ENCODE peak calls at places on chromosomes 3 and 15, in eight cellular contexts. One of them, this sample, is unnamed.

GRCh38 chr3:123678108-123678511 is 93.3 kb upstream of the HACD2 start:
- DNase-seq in GF-D8: no peak
- DNase-seq in body of pancreas: no peak
- DNase-seq in cardiac muscle cell: no peak
- DNase-seq in NCI-H1105: no peak
- DNase-seq in AG04450: peak; percentile 80
- DNase-seq in Peyer's patch: no peak
- DNase-seq in NCI-H446: no peak
- DNase-seq in this sample: no peak

GRCh38 chr3:82054849-82055248 is 293.4 kb upstream of the GBE1 start:
- DNase-seq in body of pancreas: no peak
- DNase-seq in GF-D8: no peak
- DNase-seq in AG04450: no peak
- DNase-seq in NCI-H446: no peak
- DNase-seq in cardiac muscle cell: no peak
- DNase-seq in Peyer's patch: no peak
- DNase-seq in NCI-H1105: no peak
- DNase-seq in this sample: no peak

GRCh38 chr3:122310361-122310760 is 14.7 kb upstream of the CSTA start:
- DNase-seq in AG04450: no peak
- DNase-seq in NCI-H1105: no peak
- DNase-seq in cardiac muscle cell: no peak
- DNase-seq in NCI-H446: no peak
- DNase-seq in Peyer's patch: no peak
- DNase-seq in GF-D8: no peak
- DNase-seq in body of pancreas: no peak
- DNase-seq in this sample: no peak

GRCh38 chr3:178255315-178255714 is 280.9 kb upstream of the KCNMB2 start:
- DNase-seq in NCI-H446: no peak
- DNase-seq in cardiac muscle cell: no peak
- DNase-seq in NCI-H1105: no peak
- DNase-seq in Peyer's patch: no peak
- DNase-seq in body of pancreas: no peak
- DNase-seq in GF-D8: no peak
- DNase-seq in AG04450: no peak
- DNase-seq in this sample: no peak

GRCh38 chr3:195236076-195236798 is 34.7 kb downstream of the XXYLT1 start:
- DNase-seq in NCI-H446: no peak
- DNase-seq in NCI-H1105: no peak
- DNase-seq in cardiac muscle cell: no peak
- DNase-seq in GF-D8: no peak
- DNase-seq in body of pancreas: no peak
- DNase-seq in Peyer's patch: peak; percentile 6
- DNase-seq in AG04450: no peak
- DNase-seq in this sample: no peak

GRCh38 chr3:183460059-183461052 is 31.9 kb upstream of the MCF2L2 start:
- DNase-seq in NCI-H446: no peak
- DNase-seq in GF-D8: no peak
- DNase-seq in body of pancreas: no peak
- DNase-seq in cardiac muscle cell: no peak
- DNase-seq in NCI-H1105: no peak
- DNase-seq in Peyer's patch: no peak
- DNase-seq in AG04450: no peak
- DNase-seq in this sample: no peak

GRCh38 chr3:69008980-69009379 is 4.5 kb downstream of the EOGT start:
- DNase-seq in body of pancreas: no peak
- DNase-seq in Peyer's patch: no peak
- DNase-seq in AG04450: no peak
- DNase-seq in GF-D8: no peak
- DNase-seq in NCI-H446: no peak
- DNase-seq in NCI-H1105: no peak
- DNase-seq in cardiac muscle cell: no peak
- DNase-seq in this sample: no peak

GRCh38 chr3:39112535-39112934 is 5.1 kb downstream of the TTC21A start:
- DNase-seq in NCI-H446: no peak
- DNase-seq in NCI-H1105: no peak
- DNase-seq in body of pancreas: no peak
- DNase-seq in cardiac muscle cell: no peak
- DNase-seq in AG04450: no peak
- DNase-seq in GF-D8: no peak
- DNase-seq in Peyer's patch: no peak
- DNase-seq in this sample: no peak

GRCh38 chr3:99730870-99731269 is 86.8 kb upstream of the CMSS1 start:
- DNase-seq in body of pancreas: no peak
- DNase-seq in NCI-H1105: no peak
- DNase-seq in NCI-H446: no peak
- DNase-seq in Peyer's patch: no peak
- DNase-seq in cardiac muscle cell: no peak
- DNase-seq in GF-D8: no peak
- DNase-seq in AG04450: no peak
- DNase-seq in this sample: no peak

GRCh38 chr3:177679568-177680441 is 482.5 kb upstream of the TBL1XR1 start:
- DNase-seq in Peyer's patch: no peak
- DNase-seq in NCI-H1105: no peak
- DNase-seq in AG04450: no peak
- DNase-seq in GF-D8: no peak
- DNase-seq in body of pancreas: no peak
- DNase-seq in NCI-H446: no peak
- DNase-seq in cardiac muscle cell: no peak
- DNase-seq in this sample: peak; percentile 32

GRCh38 chr3:47813551-47814177 is 10.7 kb downstream of the DHX30 start:
- DNase-seq in Peyer's patch: no peak
- DNase-seq in GF-D8: no peak
- DNase-seq in body of pancreas: no peak
- DNase-seq in cardiac muscle cell: no peak
- DNase-seq in NCI-H1105: no peak
- DNase-seq in AG04450: no peak
- DNase-seq in NCI-H446: no peak
- DNase-seq in this sample: no peak

GRCh38 chr3:169869484-169870304 is at the start of gene LRRC31:
- DNase-seq in body of pancreas: no peak
- DNase-seq in AG04450: no peak
- DNase-seq in NCI-H1105: peak; percentile 61
- DNase-seq in GF-D8: no peak
- DNase-seq in NCI-H446: no peak
- DNase-seq in Peyer's patch: no peak
- DNase-seq in cardiac muscle cell: no peak
- DNase-seq in this sample: no peak

GRCh38 chr15:99967841-99968371 is 234.7 kb upstream of the LYSMD4 start:
- DNase-seq in AG04450: no peak
- DNase-seq in GF-D8: no peak
- DNase-seq in Peyer's patch: no peak
- DNase-seq in NCI-H446: no peak
- DNase-seq in cardiac muscle cell: no peak
- DNase-seq in body of pancreas: no peak
- DNase-seq in NCI-H1105: peak; percentile 25
- DNase-seq in this sample: no peak

GRCh38 chr3:42653560-42654330 is at the start of gene ZBTB47:
- DNase-seq in GF-D8: peak; percentile 45
- DNase-seq in NCI-H446: no peak
- DNase-seq in cardiac muscle cell: peak; percentile 40
- DNase-seq in AG04450: no peak
- DNase-seq in Peyer's patch: peak; percentile 44
- DNase-seq in body of pancreas: peak; percentile 50
- DNase-seq in NCI-H1105: no peak
- DNase-seq in this sample: peak; percentile 87

GRCh38 chr3:32412887-32413286 is 21.2 kb downstream of the CMTM7 start:
- DNase-seq in AG04450: no peak
- DNase-seq in body of pancreas: no peak
- DNase-seq in Peyer's patch: no peak
- DNase-seq in GF-D8: no peak
- DNase-seq in cardiac muscle cell: no peak
- DNase-seq in NCI-H1105: peak; percentile 35
- DNase-seq in NCI-H446: no peak
- DNase-seq in this sample: no peak

GRCh38 chr3:54696313-54696712 is 231.5 kb downstream of the LRTM1 start:
- DNase-seq in cardiac muscle cell: no peak
- DNase-seq in NCI-H446: no peak
- DNase-seq in NCI-H1105: no peak
- DNase-seq in GF-D8: no peak
- DNase-seq in AG04450: no peak
- DNase-seq in Peyer's patch: no peak
- DNase-seq in body of pancreas: no peak
- DNase-seq in this sample: no peak

GRCh38 chr15:45497261-45497660 is 25.3 kb downstream of the SLC30A4 start:
- DNase-seq in NCI-H446: no peak
- DNase-seq in GF-D8: no peak
- DNase-seq in body of pancreas: no peak
- DNase-seq in Peyer's patch: no peak
- DNase-seq in AG04450: no peak
- DNase-seq in NCI-H1105: no peak
- DNase-seq in cardiac muscle cell: no peak
- DNase-seq in this sample: no peak

GRCh38 chr15:94324117-94324826 is 92.9 kb downstream of the MCTP2 start:
- DNase-seq in body of pancreas: peak; percentile 61
- DNase-seq in NCI-H1105: peak; percentile 31
- DNase-seq in NCI-H446: no peak
- DNase-seq in GF-D8: no peak
- DNase-seq in AG04450: peak; percentile 48
- DNase-seq in cardiac muscle cell: peak; percentile 73
- DNase-seq in Peyer's patch: peak; percentile 28
- DNase-seq in this sample: no peak

GRCh38 chr3:151477596-151478375 is 16.9 kb upstream of the IGSF10 start:
- DNase-seq in cardiac muscle cell: no peak
- DNase-seq in body of pancreas: no peak
- DNase-seq in Peyer's patch: no peak
- DNase-seq in AG04450: no peak
- DNase-seq in GF-D8: no peak
- DNase-seq in NCI-H446: no peak
- DNase-seq in NCI-H1105: no peak
- DNase-seq in this sample: no peak

GRCh38 chr3:69329897-69330296 is 56.0 kb downstream of the FRMD4B start:
- DNase-seq in NCI-H1105: no peak
- DNase-seq in Peyer's patch: no peak
- DNase-seq in body of pancreas: no peak
- DNase-seq in AG04450: no peak
- DNase-seq in GF-D8: no peak
- DNase-seq in NCI-H446: no peak
- DNase-seq in cardiac muscle cell: no peak
- DNase-seq in this sample: no peak

GRCh38 chr3:23880703-23881339 is 36.0 kb downstream of the NKIRAS1 start:
- DNase-seq in NCI-H446: no peak
- DNase-seq in AG04450: no peak
- DNase-seq in cardiac muscle cell: no peak
- DNase-seq in Peyer's patch: no peak
- DNase-seq in GF-D8: no peak
- DNase-seq in NCI-H1105: no peak
- DNase-seq in body of pancreas: peak; percentile 17
- DNase-seq in this sample: no peak

GRCh38 chr15:39075311-39075710 is 505.6 kb upstream of the THBS1 start:
- DNase-seq in GF-D8: no peak
- DNase-seq in NCI-H446: no peak
- DNase-seq in NCI-H1105: no peak
- DNase-seq in body of pancreas: no peak
- DNase-seq in AG04450: no peak
- DNase-seq in cardiac muscle cell: no peak
- DNase-seq in Peyer's patch: no peak
- DNase-seq in this sample: no peak

GRCh38 chr3:194936091-194936490 is 250.4 kb downstream of the FAM43A start:
- DNase-seq in AG04450: no peak
- DNase-seq in body of pancreas: no peak
- DNase-seq in Peyer's patch: no peak
- DNase-seq in NCI-H446: no peak
- DNase-seq in cardiac muscle cell: no peak
- DNase-seq in GF-D8: no peak
- DNase-seq in NCI-H1105: no peak
- DNase-seq in this sample: no peak

GRCh38 chr15:85312486-85312885 is 67.9 kb upstream of the AKAP13 start:
- DNase-seq in body of pancreas: no peak
- DNase-seq in cardiac muscle cell: no peak
- DNase-seq in Peyer's patch: no peak
- DNase-seq in GF-D8: no peak
- DNase-seq in NCI-H446: no peak
- DNase-seq in AG04450: no peak
- DNase-seq in NCI-H1105: no peak
- DNase-seq in this sample: no peak

GRCh38 chr3:187848396-187848795 is 103.1 kb upstream of the BCL6 start:
- DNase-seq in cardiac muscle cell: no peak
- DNase-seq in AG04450: no peak
- DNase-seq in Peyer's patch: no peak
- DNase-seq in body of pancreas: no peak
- DNase-seq in GF-D8: no peak
- DNase-seq in NCI-H1105: no peak
- DNase-seq in NCI-H446: no peak
- DNase-seq in this sample: no peak

GRCh38 chr3:37324752-37325407 is 150.5 kb upstream of the LRRFIP2 start:
- DNase-seq in GF-D8: peak; percentile 14
- DNase-seq in NCI-H1105: no peak
- DNase-seq in Peyer's patch: no peak
- DNase-seq in body of pancreas: no peak
- DNase-seq in cardiac muscle cell: no peak
- DNase-seq in AG04450: no peak
- DNase-seq in NCI-H446: no peak
- DNase-seq in this sample: no peak

GRCh38 chr3:196159952-196160804 is 51.0 kb downstream of the ZDHHC19 start:
- DNase-seq in NCI-H1105: no peak
- DNase-seq in AG04450: no peak
- DNase-seq in GF-D8: peak; percentile 65
- DNase-seq in Peyer's patch: peak; percentile 72
- DNase-seq in body of pancreas: peak; percentile 59
- DNase-seq in NCI-H446: no peak
- DNase-seq in cardiac muscle cell: no peak
- DNase-seq in this sample: peak; percentile 68

GRCh38 chr3:28940530-28940929 is 340.3 kb upstream of the RBMS3 start:
- DNase-seq in NCI-H446: no peak
- DNase-seq in cardiac muscle cell: no peak
- DNase-seq in NCI-H1105: no peak
- DNase-seq in GF-D8: no peak
- DNase-seq in AG04450: peak; percentile 78
- DNase-seq in body of pancreas: no peak
- DNase-seq in Peyer's patch: no peak
- DNase-seq in this sample: peak; percentile 50

GRCh38 chr15:52546031-52546751 is 17.5 kb upstream of the MYO5A start:
- DNase-seq in Peyer's patch: no peak
- DNase-seq in GF-D8: no peak
- DNase-seq in cardiac muscle cell: no peak
- DNase-seq in body of pancreas: no peak
- DNase-seq in NCI-H446: no peak
- DNase-seq in AG04450: no peak
- DNase-seq in NCI-H1105: no peak
- DNase-seq in this sample: no peak

GRCh38 chr15:83327041-83327440 is 42.6 kb upstream of the BNC1 start:
- DNase-seq in AG04450: no peak
- DNase-seq in body of pancreas: no peak
- DNase-seq in NCI-H1105: no peak
- DNase-seq in Peyer's patch: no peak
- DNase-seq in GF-D8: no peak
- DNase-seq in NCI-H446: no peak
- DNase-seq in cardiac muscle cell: no peak
- DNase-seq in this sample: no peak

GRCh38 chr3:141430326-141430725 is 56.5 kb upstream of the RASA2 start:
- DNase-seq in Peyer's patch: no peak
- DNase-seq in AG04450: no peak
- DNase-seq in GF-D8: no peak
- DNase-seq in NCI-H446: no peak
- DNase-seq in NCI-H1105: no peak
- DNase-seq in body of pancreas: no peak
- DNase-seq in cardiac muscle cell: no peak
- DNase-seq in this sample: no peak

GRCh38 chr3:186526256-186526606 is 17.9 kb downstream of the CRYGS start:
- DNase-seq in NCI-H446: peak; percentile 54
- DNase-seq in body of pancreas: no peak
- DNase-seq in NCI-H1105: no peak
- DNase-seq in Peyer's patch: peak; percentile 78
- DNase-seq in cardiac muscle cell: no peak
- DNase-seq in GF-D8: no peak
- DNase-seq in AG04450: no peak
- DNase-seq in this sample: no peak

GRCh38 chr3:129558772-129559564 is 16.0 kb downstream of the H1-8 start:
- DNase-seq in NCI-H1105: no peak
- DNase-seq in cardiac muscle cell: no peak
- DNase-seq in AG04450: peak; percentile 32
- DNase-seq in NCI-H446: no peak
- DNase-seq in body of pancreas: no peak
- DNase-seq in GF-D8: no peak
- DNase-seq in Peyer's patch: no peak
- DNase-seq in this sample: no peak

This sample was measured in tibial artery.